ENCODE peak calls at places on chromosomes 3 and 15, in six cellular contexts. S is neuronal stem cell, X is osteoblast, C is fibroblast of lung, L is endothelial cell of umbilical vein, B is HCT116. V is an unnamed sample.

GRCh38 chr3:117407317-117407716 is 697.7 kb downstream of the TUSC7 start:
- DNase-seq in X (peak), C (peak), L (peak), B (no peak), S (no peak), V (peak)

GRCh38 chr3:119331661-119332060 is 37.5 kb downstream of the ARHGAP31 start:
- DNase-seq in S (no peak), L (no peak), X (peak), B (no peak), C (peak), V (no peak)

GRCh38 chr3:94249491-94250079 is 186.7 kb downstream of the NSUN3 start:
- DNase-seq in L (peak), C (peak), B (peak), S (peak), X (peak), V (peak)

GRCh38 chr3:128466840-128467541 is at the start of gene DNAJB8:
- DNase-seq in C (no peak), S (no peak), L (no peak), B (no peak), X (no peak), V (no peak)

GRCh38 chr3:157913751-157914150 is 192.5 kb downstream of the SHOX2 start:
- DNase-seq in L (no peak), B (no peak), S (no peak), C (peak), X (no peak), V (no peak)

GRCh38 chr3:123576119-123576518 is 8.7 kb downstream of the HACD2 start:
- DNase-seq in B (no peak), X (no peak), L (peak), S (no peak), C (peak), V (no peak)

GRCh38 chr3:10957976-10958749 is 34.4 kb upstream of the SLC6A1 start:
- DNase-seq in S (no peak), B (no peak), C (peak), X (no peak), L (no peak), V (no peak)

GRCh38 chr3:56309465-56309864 is 158.8 kb downstream of the ERC2 start:
- DNase-seq in C (no peak), X (no peak), S (no peak), B (no peak), L (no peak), V (no peak)

GRCh38 chr3:114451051-114451451 is 157.2 kb downstream of the TIGIT start:
- DNase-seq in C (peak), B (no peak), S (no peak), L (no peak), X (no peak), V (no peak)

GRCh38 chr3:117346878-117347277 is 637.3 kb downstream of the TUSC7 start:
- DNase-seq in B (no peak), S (no peak), L (peak), C (no peak), X (no peak), V (no peak)

GRCh38 chr3:131393868-131394267 is 12.3 kb downstream of the NUDT16 start:
- DNase-seq in S (no peak), X (no peak), L (no peak), B (no peak), C (no peak), V (no peak)

GRCh38 chr3:155581579-155581978 is 163.3 kb downstream of the PLCH1 start:
- DNase-seq in C (no peak), B (no peak), X (no peak), S (no peak), L (no peak), V (no peak)

GRCh38 chr3:166110102-166110501 is 272.9 kb upstream of the BCHE start:
- DNase-seq in B (no peak), L (no peak), X (no peak), S (no peak), C (no peak), V (no peak)

GRCh38 chr3:78878011-78878410 is 889.8 kb downstream of the ROBO1 start:
- DNase-seq in C (peak), B (no peak), S (no peak), X (no peak), L (no peak), V (no peak)

GRCh38 chr3:42699511-42699971 is 3.1 kb downstream of the HHATL start:
- DNase-seq in L (no peak), B (no peak), S (no peak), C (no peak), X (peak), V (no peak)

GRCh38 chr15:72271895-72272212 is 500 bp downstream of the PARP6 start:
- DNase-seq in C (peak), X (peak), S (no peak), B (no peak), L (peak), V (peak)

GRCh38 chr15:74727727-74728126 is 2.4 kb upstream of the CYP1A1 start:
- DNase-seq in X (peak), S (no peak), L (no peak), C (no peak), B (no peak), V (no peak)

GRCh38 chr15:29822100-29822684 is at the start of gene TJP1:
- DNase-seq in B (no peak), X (peak), C (peak), S (peak), L (peak), V (peak)

GRCh38 chr15:38555686-38556334 is 8.8 kb downstream of the RASGRP1 start:
- DNase-seq in X (peak), C (peak), L (no peak), B (no peak), S (no peak), V (no peak)

GRCh38 chr3:94285874-94286273 is 223.0 kb downstream of the NSUN3 start:
- DNase-seq in L (peak), B (no peak), C (peak), X (no peak), S (no peak), V (peak)

GRCh38 chr15:73146419-73146818 is 94.2 kb downstream of the NEO1 start:
- DNase-seq in C (peak), L (no peak), X (no peak), S (no peak), B (no peak), V (no peak)

GRCh38 chr3:23537006-23537620 is 268.6 kb upstream of the UBE2E1 start:
- DNase-seq in L (no peak), X (no peak), B (no peak), S (peak), C (no peak), V (no peak)

GRCh38 chr3:190169877-190170276 is 49.2 kb upstream of the P3H2 start:
- DNase-seq in B (no peak), X (no peak), C (no peak), L (no peak), S (no peak), V (no peak)

GRCh38 chr3:156488771-156489170 is 66.1 kb downstream of the SSR3 start:
- DNase-seq in S (no peak), L (peak), X (peak), C (peak), B (no peak), V (no peak)

GRCh38 chr15:79046691-79047404 is 43.7 kb downstream of the RASGRF1 start:
- DNase-seq in X (no peak), B (no peak), C (no peak), S (no peak), L (no peak), V (no peak)

GRCh38 chr3:62607287-62608029 is 234.1 kb upstream of the FEZF2 start:
- DNase-seq in S (no peak), C (peak), B (no peak), X (peak), L (peak), V (no peak)

GRCh38 chr3:123036352-123037014 is 8.9 kb upstream of the SEMA5B start:
- DNase-seq in S (no peak), L (no peak), X (peak), C (no peak), B (no peak), V (no peak)

GRCh38 chr3:139679218-139679617 is 1.4 kb upstream of the NMNAT3 start:
- DNase-seq in L (no peak), X (no peak), C (no peak), S (no peak), B (no peak), V (no peak)

GRCh38 chr3:94561094-94561493 is 498.2 kb downstream of the NSUN3 start:
- DNase-seq in X (no peak), B (no peak), S (no peak), L (no peak), C (no peak), V (no peak)

GRCh38 chr3:61043156-61043555 is 208.1 kb downstream of the FHIT start:
- DNase-seq in X (no peak), L (no peak), S (no peak), B (no peak), C (no peak), V (no peak)

GRCh38 chr3:142947799-142948575 is 15.5 kb downstream of the PAQR9 start:
- DNase-seq in S (no peak), X (peak), B (no peak), L (no peak), C (peak), V (no peak)

GRCh38 chr3:168974628-168975403 is 688.7 kb downstream of the MECOM start:
- DNase-seq in C (no peak), B (no peak), X (no peak), L (no peak), S (no peak), V (no peak)

GRCh38 chr15:78147566-78147965 is 1.6 kb upstream of the IDH3A start:
- DNase-seq in B (no peak), X (no peak), L (no peak), C (no peak), S (no peak), V (no peak)

GRCh38 chr15:39498642-39499041 is 82.2 kb upstream of the THBS1 start:
- DNase-seq in L (no peak), S (no peak), C (peak), B (no peak), X (peak), V (no peak)

GRCh38 chr15:63601727-63602185 is 4.6 kb downstream of the FBXL22 start:
- DNase-seq in X (peak), L (no peak), C (no peak), B (no peak), S (no peak), V (no peak)

GRCh38 chr3:61420136-61420759 is 141.1 kb upstream of the PTPRG start:
- DNase-seq in B (no peak), S (no peak), L (no peak), X (no peak), C (no peak), V (no peak)

GRCh38 chr15:68195336-68196112 is 9.6 kb downstream of the CALML4 start:
- DNase-seq in S (no peak), X (no peak), B (no peak), C (no peak), L (no peak), V (no peak)

GRCh38 chr3:68987322-68987721 is 26.2 kb downstream of the EOGT start:
- DNase-seq in L (no peak), X (no peak), S (no peak), B (no peak), C (no peak), V (no peak)

GRCh38 chr3:68986496-68987208 is 26.8 kb downstream of the EOGT start:
- DNase-seq in L (no peak), X (no peak), B (no peak), C (no peak), S (no peak), V (no peak)

GRCh38 chr3:68984011-68984410 is 29.5 kb downstream of the EOGT start:
- DNase-seq in C (no peak), X (no peak), S (no peak), B (no peak), L (no peak), V (no peak)

GRCh38 chr3:68985391-68985790 is 28.1 kb downstream of the EOGT start:
- DNase-seq in L (no peak), X (no peak), B (no peak), S (no peak), C (peak), V (no peak)

GRCh38 chr3:68988740-68989139 is 24.7 kb downstream of the EOGT start:
- DNase-seq in L (peak), C (peak), S (no peak), X (no peak), B (no peak), V (no peak)
- H3K4me2 ChIP-seq in L (no peak), C (no peak), S (no peak), X (no peak), B (no peak), V (no peak)

GRCh38 chr3:177426151-177426904 is 229.0 kb upstream of the TBL1XR1 start:
- DNase-seq in B (no peak), C (no peak), S (no peak), X (no peak), L (no peak), V (no peak)
- H3K4me2 ChIP-seq in B (no peak), C (no peak), S (no peak), X (peak), L (no peak), V (no peak)

GRCh38 chr15:98000249-98001203 is 40.0 kb downstream of the ARRDC4 start:
- DNase-seq in C (peak), X (no peak), L (no peak), S (no peak), B (no peak), V (no peak)
- H3K4me2 ChIP-seq in C (no peak), X (no peak), L (no peak), S (no peak), B (peak), V (no peak)

DNA sequence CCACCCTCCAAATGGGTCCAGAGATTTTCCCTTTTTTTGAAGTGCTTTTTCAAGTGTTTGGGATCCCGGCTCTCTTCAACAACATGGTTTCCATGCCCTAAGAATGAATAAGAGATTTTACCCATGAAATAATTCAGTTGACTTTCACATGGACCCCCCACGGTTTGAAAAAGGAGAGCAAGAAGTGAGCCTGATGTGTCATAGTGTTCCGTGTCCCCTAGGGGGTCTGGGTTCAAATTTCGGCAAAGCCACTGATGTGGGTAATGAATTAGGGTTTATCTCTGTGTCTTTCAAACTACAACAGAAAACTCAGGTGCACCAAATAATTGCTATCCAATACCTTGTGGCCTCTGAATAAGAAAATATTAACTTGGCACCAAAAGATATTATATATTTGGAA is 2.9 kb downstream of the BOC start:
- DNase-seq in S (no peak), C (no peak), B (no peak), X (peak), L (no peak), V (no peak)
- H3K4me2 ChIP-seq in S (peak), C (no peak), B (no peak), X (no peak), L (no peak), V (no peak)

GRCh38 chr3:72161870-72162617 is 377.1 kb upstream of the PROK2 start:
- DNase-seq in C (peak), B (no peak), S (no peak), L (peak), X (no peak), V (peak)
- H3K4me2 ChIP-seq in C (no peak), B (no peak), S (no peak), L (no peak), X (peak), V (peak)

GRCh38 chr3:48189321-48189720 is 1.1 kb upstream of the CDC25A start:
- DNase-seq in L (no peak), X (peak), S (no peak), C (no peak), B (no peak), V (no peak)
- H3K4me2 ChIP-seq in L (no peak), X (no peak), S (no peak), C (no peak), B (peak), V (no peak)

DNA sequence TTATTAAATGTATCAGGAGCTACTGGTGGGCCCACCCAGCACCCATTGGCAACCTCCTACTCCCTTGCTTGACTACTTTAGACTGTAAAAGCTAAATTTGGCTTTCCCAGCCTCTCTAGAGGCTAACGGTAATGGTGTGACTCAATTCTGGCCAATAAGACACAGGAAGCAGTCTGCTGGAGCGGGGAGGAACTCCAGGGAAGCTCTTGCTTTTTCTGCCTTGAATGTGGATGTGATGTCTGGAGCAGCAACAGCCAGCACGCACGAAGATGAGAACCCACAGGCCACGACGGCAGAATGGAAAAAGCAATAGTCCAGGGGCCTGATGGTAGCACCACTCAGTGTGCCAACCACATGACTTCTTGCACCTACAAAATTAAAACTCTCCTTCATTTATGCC is 39.9 kb downstream of the RAB6B start:
- DNase-seq in B (no peak), X (peak), C (peak), S (no peak), L (no peak), V (no peak)
- H3K4me2 ChIP-seq in B (no peak), X (peak), C (no peak), S (no peak), L (no peak), V (no peak)

GRCh38 chr3:127049390-127049789 is 66.5 kb downstream of the PLXNA1 start:
- DNase-seq in S (no peak), X (peak), B (no peak), L (no peak), C (no peak), V (peak)

GRCh38 chr3:127053450-127053849 is 70.5 kb downstream of the PLXNA1 start:
- DNase-seq in C (no peak), B (no peak), X (peak), L (no peak), S (no peak), V (no peak)

GRCh38 chr3:127052121-127052561 is 69.2 kb downstream of the PLXNA1 start:
- DNase-seq in B (no peak), S (no peak), C (no peak), L (no peak), X (peak), V (no peak)

GRCh38 chr3:127053026-127053425 is 70.1 kb downstream of the PLXNA1 start:
- DNase-seq in L (no peak), B (no peak), C (no peak), X (peak), S (no peak), V (no peak)

GRCh38 chr3:127050733-127051132 is 67.8 kb downstream of the PLXNA1 start:
- DNase-seq in X (peak), S (no peak), B (no peak), L (no peak), C (no peak), V (no peak)
- H3K4me2 ChIP-seq in X (no peak), S (no peak), B (no peak), L (no peak), C (no peak), V (no peak)

GRCh38 chr15:35738370-35738769 is 192.4 kb upstream of the DPH6 start:
- DNase-seq in L (peak), X (no peak), C (peak), S (no peak), B (peak), V (no peak)
- H3K4me2 ChIP-seq in L (peak), X (peak), C (no peak), S (no peak), B (peak), V (no peak)

DNA sequence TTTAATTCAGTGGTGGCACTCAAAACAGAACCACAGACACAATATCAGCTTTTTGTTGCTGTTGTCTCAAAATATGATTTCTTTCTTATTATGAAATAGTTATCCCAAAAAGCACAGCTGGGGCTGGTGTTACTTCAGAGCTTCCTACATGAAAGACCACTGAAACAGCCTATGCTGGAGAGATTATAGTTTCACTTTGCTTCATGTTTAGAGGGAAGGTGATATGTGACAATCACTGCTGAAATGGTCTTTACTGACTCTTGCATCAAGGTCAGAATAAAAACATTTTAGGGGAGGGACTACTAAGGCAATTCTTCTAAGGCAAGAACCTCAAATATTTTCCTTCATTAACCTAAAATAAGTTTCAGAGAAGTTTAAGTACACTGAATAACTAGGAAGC is 190.6 kb downstream of the TNIK start:
- DNase-seq in C (no peak), L (no peak), B (no peak), X (no peak), S (no peak), V (no peak)
- H3K4me2 ChIP-seq in C (peak), L (no peak), B (no peak), X (peak), S (no peak), V (no peak)